ENCODE peak calls at places on chromosomes 1 and 21, in four cellular contexts. G, T, C and Y are unnamed samples.
A peak's percentile ranks its signal among the peaks of the same experiment; 100 is the strongest.

GRCh38 chr1:75725861-75726361 is 1.4 kb downstream of the ACADM start:
- DNase-seq in G (no peak), T (no peak), C (no peak), Y (no peak)

GRCh38 chr1:2103901-2104590 is 53.8 kb downstream of the PRKCZ start:
- DNase-seq in G (peak; percentile 16), T (no peak), C (no peak), Y (no peak)

GRCh38 chr21:46550511-46550941 is 54.4 kb downstream of the S100B start:
- DNase-seq in G (no peak), T (no peak), C (no peak), Y (no peak)

GRCh38 chr1:17101261-17101660 is 18.0 kb downstream of the PADI2 start:
- DNase-seq in G (no peak), T (no peak), C (no peak), Y (no peak)

GRCh38 chr1:4430406-4431404 is 223.7 kb upstream of the AJAP1 start:
- DNase-seq in G (no peak), T (no peak), C (no peak), Y (no peak)

GRCh38 chr21:35046880-35047229 is 2.2 kb downstream of the RUNX1 start:
- DNase-seq in G (no peak), T (no peak), C (peak; percentile 83), Y (no peak)

GRCh38 chr1:112714313-112715263 is 544 bp downstream of the PPM1J start:
- DNase-seq in G (peak; percentile 53), T (no peak), C (no peak), Y (no peak)

GRCh38 chr1:24619376-24619775 is 23.7 kb upstream of the SRRM1 start:
- DNase-seq in G (no peak), T (no peak), C (no peak), Y (no peak)

GRCh38 chr1:150535511-150536281 is 13.5 kb upstream of the ADAMTSL4 start:
- DNase-seq in G (peak; percentile 38), T (no peak), C (no peak), Y (no peak)

GRCh38 chr1:185053204-185053603 is 7.8 kb downstream of the RNF2 start:
- DNase-seq in G (no peak), T (no peak), C (no peak), Y (no peak)

GRCh38 chr1:24864409-24864808 is 65.7 kb downstream of the RUNX3 start:
- DNase-seq in G (no peak), T (no peak), C (no peak), Y (no peak)

GRCh38 chr1:214857716-214858115 is 224.8 kb upstream of the KCNK2 start:
- DNase-seq in G (no peak), T (no peak), C (peak; percentile 10), Y (no peak)

GRCh38 chr21:16460936-16461335 is 731.2 kb downstream of the USP25 start:
- DNase-seq in G (no peak), T (no peak), C (no peak), Y (no peak)

GRCh38 chr1:162530318-162530984 is 31.1 kb upstream of the UAP1 start:
- DNase-seq in G (no peak), T (no peak), C (no peak), Y (no peak)

GRCh38 chr1:83641206-83641658 is 357.7 kb downstream of the TTLL7 start:
- DNase-seq in G (no peak), T (no peak), C (no peak), Y (no peak)

GRCh38 chr1:162390396-162391185 is 9.1 kb downstream of the C1orf226 start:
- DNase-seq in G (no peak), T (no peak), C (no peak), Y (no peak)

GRCh38 chr1:227891955-227892871 is 55.5 kb downstream of the WNT9A start:
- DNase-seq in G (peak; percentile 39), T (no peak), C (no peak), Y (no peak)

GRCh38 chr1:32647308-32648134 is 2.8 kb downstream of the ZBTB8OS start:
- DNase-seq in G (no peak), T (no peak), C (no peak), Y (no peak)

GRCh38 chr1:100188617-100189016 is 10.6 kb upstream of the LRRC39 start:
- DNase-seq in G (peak; percentile 36), T (no peak), C (peak; percentile 88), Y (no peak)

GRCh38 chr1:153617677-153618076 is 1.6 kb upstream of the S100A14 start:
- DNase-seq in G (no peak), T (no peak), C (no peak), Y (no peak)

GRCh38 chr1:34213976-34214375 is 37.3 kb downstream of the C1orf94 start:
- DNase-seq in G (no peak), T (no peak), C (no peak), Y (no peak)

GRCh38 chr21:32233722-32234301 is 45.0 kb downstream of the MIS18A start:
- DNase-seq in G (no peak), T (no peak), C (no peak), Y (no peak)

GRCh38 chr1:4554291-4554865 is 100.0 kb upstream of the AJAP1 start:
- DNase-seq in G (no peak), T (no peak), C (no peak), Y (no peak)

GRCh38 chr1:94658221-94658620 is 116.7 kb upstream of the F3 start:
- DNase-seq in G (peak; percentile 52), T (no peak), C (peak; percentile 46), Y (peak; percentile 39)

GRCh38 chr1:114756949-114757454 is 782 bp downstream of the CSDE1 start:
- DNase-seq in G (peak; percentile 56), T (peak; percentile 62), C (peak; percentile 79), Y (peak; percentile 18)

GRCh38 chr1:226603976-226604845 is 55.6 kb downstream of the STUM start:
- DNase-seq in G (no peak), T (no peak), C (no peak), Y (no peak)

GRCh38 chr1:207020016-207020708 is 12.4 kb downstream of the C1orf116 start:
- DNase-seq in G (no peak), T (peak; percentile 83), C (no peak), Y (no peak)

GRCh38 chr1:230858918-230859819 is 9.2 kb downstream of the C1orf198 start:
- DNase-seq in G (no peak), T (no peak), C (peak; percentile 87), Y (no peak)

GRCh38 chr1:156376958-156377919 is 8.2 kb downstream of the RHBG start:
- DNase-seq in G (no peak), T (no peak), C (no peak), Y (no peak)

GRCh38 chr1:94178896-94179295 is 57.9 kb upstream of the ABCA4 start:
- DNase-seq in G (no peak), T (no peak), C (no peak), Y (no peak)

GRCh38 chr21:39633043-39633442 is 20.3 kb downstream of the B3GALT5 start:
- DNase-seq in G (no peak), T (peak; percentile 49), C (peak; percentile 76), Y (no peak)

GRCh38 chr1:233102381-233102780 is 152.0 kb downstream of the NTPCR start:
- DNase-seq in G (no peak), T (no peak), C (no peak), Y (no peak)

GRCh38 chr1:180112979-180113650 is 41.6 kb upstream of the QSOX1 start:
- DNase-seq in G (no peak), T (no peak), C (no peak), Y (no peak)

GRCh38 chr1:40064797-40065492 is 24.4 kb downstream of the CAP1 start:
- DNase-seq in G (no peak), T (no peak), C (no peak), Y (no peak)

GRCh38 chr1:203470240-203470639 is 5.4 kb upstream of the PRELP start:
- DNase-seq in G (no peak), T (no peak), C (no peak), Y (no peak)

GRCh38 chr1:61273861-61274260 is 191.5 kb downstream of the NFIA start:
- DNase-seq in G (no peak), T (no peak), C (no peak), Y (no peak)

GRCh38 chr21:44510109-44510507 is 29.9 kb downstream of the KRTAP10-1 start:
- DNase-seq in G (peak; percentile 19), T (no peak), C (no peak), Y (no peak)